ENCODE peak calls at places on chromosomes 16 and 17, in four cellular contexts. One of them, this sample, is unnamed.

GRCh38 chr16:56331399-56331798 is 93.9 kb downstream of the AMFR start:
- DNase-seq in H9: no peak
- DNase-seq in neuronal stem cell: no peak
- DNase-seq in IMR-90: no peak
- DNase-seq in this sample: no peak

GRCh38 chr16:89957214-89957785 is 8.7 kb downstream of the DEF8 start:
- DNase-seq in H9: no peak
- DNase-seq in neuronal stem cell: no peak
- DNase-seq in IMR-90: no peak
- DNase-seq in this sample: no peak

GRCh38 chr17:48647103-48647963 is 21.2 kb upstream of the HOXB9 start:
- DNase-seq in H9: peak
- DNase-seq in neuronal stem cell: no peak
- DNase-seq in IMR-90: no peak
- DNase-seq in this sample: peak

GRCh38 chr16:61460020-61460419 is 576.2 kb downstream of the CDH8 start:
- DNase-seq in H9: no peak
- DNase-seq in neuronal stem cell: no peak
- DNase-seq in IMR-90: no peak
- DNase-seq in this sample: no peak

GRCh38 chr17:28381141-28381825 is 9.8 kb downstream of the SARM1 start:
- DNase-seq in H9: peak
- DNase-seq in neuronal stem cell: no peak
- DNase-seq in IMR-90: no peak
- DNase-seq in this sample: peak

GRCh38 chr17:76182016-76182764 is 41.1 kb upstream of the FOXJ1 start:
- DNase-seq in H9: peak
- DNase-seq in neuronal stem cell: peak
- DNase-seq in IMR-90: peak
- DNase-seq in this sample: peak

GRCh38 chr16:77410449-77410848 is 24.4 kb downstream of the ADAMTS18 start:
- DNase-seq in H9: no peak
- DNase-seq in neuronal stem cell: no peak
- DNase-seq in IMR-90: no peak
- DNase-seq in this sample: no peak

GRCh38 chr16:5020551-5020950 is 13.2 kb downstream of the NAGPA start:
- DNase-seq in H9: no peak
- DNase-seq in neuronal stem cell: no peak
- DNase-seq in IMR-90: no peak
- DNase-seq in this sample: no peak

GRCh38 chr16:64304376-64304775 is 817.5 kb downstream of the CDH11 start:
- DNase-seq in H9: no peak
- DNase-seq in neuronal stem cell: no peak
- DNase-seq in IMR-90: no peak
- DNase-seq in this sample: no peak

GRCh38 chr16:83501481-83501880 is 306.3 kb upstream of the HSBP1 start:
- DNase-seq in H9: no peak
- DNase-seq in neuronal stem cell: no peak
- DNase-seq in IMR-90: no peak
- DNase-seq in this sample: no peak

GRCh38 chr17:34579017-34579946 is at the start of gene TMEM132E:
- DNase-seq in H9: peak
- DNase-seq in neuronal stem cell: peak
- DNase-seq in IMR-90: peak
- DNase-seq in this sample: peak

DNA sequence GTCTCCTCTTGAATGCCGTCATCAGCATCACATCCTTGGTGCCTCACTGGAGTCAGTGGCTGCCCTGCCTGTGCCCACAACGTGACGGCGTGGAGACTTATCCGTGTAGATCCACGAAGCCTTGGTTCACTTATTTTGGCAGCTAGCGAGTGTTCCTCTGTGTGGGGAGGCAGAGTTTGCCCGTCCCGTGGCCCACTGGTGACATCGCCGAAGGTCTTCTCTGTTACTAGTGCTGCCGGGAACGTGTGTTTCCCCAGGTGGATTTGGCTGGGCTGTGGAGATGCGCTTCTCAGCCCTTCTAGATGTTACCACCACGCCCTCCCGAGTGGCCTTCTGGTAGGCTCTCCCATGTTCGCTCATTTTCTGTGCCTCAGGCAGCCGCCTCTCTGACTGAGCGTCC is 169.6 kb downstream of the SEC14L1 start:
- DNase-seq in H9: no peak
- DNase-seq in neuronal stem cell: no peak
- DNase-seq in IMR-90: no peak
- DNase-seq in this sample: no peak
- H2BK15ac ChIP-seq in H9: no peak
- H2BK15ac ChIP-seq in neuronal stem cell: no peak
- H2BK15ac ChIP-seq in IMR-90: no peak
- H2BK15ac ChIP-seq in this sample: no peak

GRCh38 chr17:74757931-74758845 is 9.8 kb downstream of the NHERF1 start:
- DNase-seq in H9: no peak
- DNase-seq in neuronal stem cell: no peak
- DNase-seq in IMR-90: no peak
- DNase-seq in this sample: no peak
- H3K23ac ChIP-seq in H9: no peak
- H3K23ac ChIP-seq in neuronal stem cell: no peak
- H3K23ac ChIP-seq in IMR-90: no peak
- H3K23ac ChIP-seq in this sample: no peak

DNA sequence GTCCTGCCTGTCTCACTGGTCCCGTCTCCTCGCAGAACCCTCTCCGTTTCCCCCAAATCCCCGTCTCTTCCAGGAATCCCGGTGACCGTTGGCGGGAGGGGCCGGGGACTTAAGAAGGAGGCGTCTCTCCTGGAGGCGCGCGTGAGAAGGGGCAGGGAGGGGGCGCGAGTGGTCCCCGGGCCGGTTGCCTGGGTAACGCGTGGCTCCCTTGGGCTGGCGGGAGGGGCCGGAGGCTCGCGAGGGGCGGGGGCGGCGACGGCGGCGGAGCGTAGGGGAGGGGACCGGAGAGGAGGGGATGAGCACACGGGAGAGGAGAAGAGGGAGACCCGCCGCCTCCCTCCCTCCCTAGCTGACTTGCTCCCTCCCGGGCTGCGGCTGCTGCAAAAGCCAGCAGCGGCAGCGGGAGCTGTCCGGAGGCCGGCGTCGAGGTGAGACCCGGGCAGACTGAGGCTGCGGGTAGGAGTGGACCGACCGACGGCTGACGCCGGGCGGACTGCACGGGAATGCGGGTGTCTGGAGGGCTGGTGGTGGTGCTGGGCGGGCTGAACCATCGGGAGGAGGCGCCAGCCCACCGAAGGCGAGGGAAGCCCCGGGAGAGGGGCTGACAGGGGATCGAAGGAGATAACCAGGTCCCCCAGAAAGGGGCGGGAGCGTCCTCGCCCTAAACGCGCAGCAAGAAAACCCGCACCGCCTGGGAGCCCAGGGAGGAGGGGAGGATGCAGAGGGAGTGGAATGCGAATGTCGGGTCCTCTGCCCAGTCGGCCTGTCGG is at the start of gene PRRT2:
- DNase-seq in H9: peak
- DNase-seq in neuronal stem cell: peak
- DNase-seq in IMR-90: peak
- DNase-seq in this sample: peak
- H3K18ac ChIP-seq in H9: peak
- H3K18ac ChIP-seq in neuronal stem cell: peak
- H3K18ac ChIP-seq in IMR-90: peak
- H3K18ac ChIP-seq in this sample: peak

GRCh38 chr17:8839410-8839935 is 28.0 kb downstream of the PIK3R6 start:
- DNase-seq in H9: no peak
- DNase-seq in neuronal stem cell: no peak
- DNase-seq in IMR-90: no peak
- DNase-seq in this sample: no peak
- H2BK15ac ChIP-seq in H9: no peak
- H2BK15ac ChIP-seq in neuronal stem cell: no peak
- H2BK15ac ChIP-seq in IMR-90: no peak
- H2BK15ac ChIP-seq in this sample: no peak

DNA sequence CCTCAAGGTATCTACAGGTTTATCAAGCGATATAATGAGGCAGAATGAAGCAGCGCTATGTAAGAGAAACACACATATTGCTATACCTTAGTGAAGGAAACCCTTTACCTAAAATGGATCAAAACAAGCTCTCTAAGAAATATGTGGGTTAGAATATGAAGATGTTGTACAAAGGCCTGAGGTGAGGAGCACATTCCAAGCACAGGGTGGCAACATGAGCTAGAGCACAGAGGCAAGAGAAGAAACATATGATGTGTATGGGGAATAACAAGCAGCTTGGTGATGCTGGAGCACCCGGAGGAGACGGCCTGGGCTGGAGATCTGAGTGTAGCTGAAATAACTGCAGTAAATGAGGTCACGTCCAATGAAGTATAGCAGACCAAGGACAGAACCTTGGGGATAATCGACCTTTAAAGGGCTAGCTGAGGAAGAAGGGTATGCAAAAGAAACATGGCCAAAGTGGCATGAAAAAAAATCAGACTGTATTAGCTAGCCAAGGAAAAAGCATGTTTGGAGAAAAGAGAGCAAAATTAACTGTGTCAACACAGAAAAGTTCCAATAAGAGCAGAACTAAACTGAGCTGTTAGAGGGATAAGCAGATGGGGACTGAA is 44.0 kb downstream of the MARVELD3 start:
- DNase-seq in H9: no peak
- DNase-seq in neuronal stem cell: no peak
- DNase-seq in IMR-90: no peak
- DNase-seq in this sample: no peak
- H3K23ac ChIP-seq in H9: no peak
- H3K23ac ChIP-seq in neuronal stem cell: no peak
- H3K23ac ChIP-seq in IMR-90: no peak
- H3K23ac ChIP-seq in this sample: no peak

GRCh38 chr17:50199651-50200446 is 1.6 kb downstream of the COL1A1 start:
- DNase-seq in H9: peak
- DNase-seq in neuronal stem cell: peak
- DNase-seq in IMR-90: peak
- DNase-seq in this sample: peak
- H3K18ac ChIP-seq in H9: no peak
- H3K18ac ChIP-seq in neuronal stem cell: peak
- H3K18ac ChIP-seq in IMR-90: peak
- H3K18ac ChIP-seq in this sample: no peak

GRCh38 chr17:8940866-8941471 is 24.5 kb downstream of the PIK3R5 start:
- DNase-seq in H9: peak
- DNase-seq in neuronal stem cell: no peak
- DNase-seq in IMR-90: no peak
- DNase-seq in this sample: no peak
- H2BK15ac ChIP-seq in H9: no peak
- H2BK15ac ChIP-seq in neuronal stem cell: peak
- H2BK15ac ChIP-seq in IMR-90: no peak
- H2BK15ac ChIP-seq in this sample: no peak